ENCODE peak calls at places on chromosomes 11 and 22, in four cellular contexts. H is cardiac muscle cell, Y is hepatic stellate cell, R is ovary. J is an unnamed sample.

GRCh38 chr11:122159173-122159701 is 43.2 kb upstream of the BLID start:
- DNase-seq in Y (no peak), H (peak; percentile 1), R (peak; percentile 43), J (no peak)

GRCh38 chr22:49728566-49729271 is 99.0 kb downstream of the BRD1 start:
- DNase-seq in H (no peak), R (no peak), Y (no peak), J (no peak)

GRCh38 chr11:47469411-47470179 is 20.7 kb upstream of the RAPSN start:
- DNase-seq in R (no peak), H (no peak), Y (no peak), J (no peak)

GRCh38 chr11:128653828-128654231 is 40.0 kb upstream of the FLI1 start:
- DNase-seq in H (no peak), R (no peak), Y (peak; percentile 71), J (peak; percentile 95)

GRCh38 chr11:123061403-123062157 is at the start of gene HSPA8:
- DNase-seq in H (peak; percentile 50), Y (peak; percentile 25), R (peak; percentile 76), J (peak; percentile 78)

GRCh38 chr11:1293619-1294015 is 15.8 kb downstream of the TOLLIP start:
- DNase-seq in Y (no peak), H (no peak), R (peak; percentile 15), J (peak; percentile 45)

GRCh38 chr22:35465109-35465701 is 65.3 kb downstream of the MCM5 start:
- DNase-seq in Y (no peak), H (no peak), R (no peak), J (no peak)

GRCh38 chr11:104912102-104912501 is 13.8 kb upstream of the CASP12 start:
- DNase-seq in Y (no peak), R (no peak), H (no peak), J (no peak)

GRCh38 chr22:24066260-24066659 is 55.2 kb downstream of the CABIN1 start:
- DNase-seq in H (no peak), R (no peak), Y (no peak), J (no peak)